ENCODE peak calls at places on chromosomes 2 and 18, in seven cellular contexts. O is PC-9; M is HCT116; A is CD8-positive, alpha-beta T cell; G is psoas muscle; J is esophagus squamous epithelium; Q is lower lobe of right lung. V is an unnamed sample. For H3K27me3, the result is how much of the 10 kb centered on the place peaks cover.

GRCh38 chr2:119751706-119752105 is 8.0 kb upstream of the PTPN4 start:
- DNase-seq in M (no peak), A (no peak), J (no peak), G (no peak), Q (no peak), O (no peak), V (no peak)

GRCh38 chr2:2226326-2226725 is 104.7 kb downstream of the MYT1L start:
- DNase-seq in Q (no peak), A (no peak), G (no peak), O (no peak), J (no peak), M (no peak), V (no peak)

GRCh38 chr18:63365909-63366269 is 1.1 kb downstream of the KDSR start:
- DNase-seq in Q (no peak), J (no peak), M (no peak), O (no peak), A (no peak), G (no peak), V (no peak)

GRCh38 chr2:101546376-101547058 is 71.6 kb upstream of the RFX8 start:
- DNase-seq in J (no peak), A (no peak), O (peak), G (no peak), Q (no peak), M (peak), V (no peak)

GRCh38 chr2:177147093-177147694 is 65.4 kb upstream of the HNRNPA3 start:
- DNase-seq in A (peak), Q (no peak), M (no peak), J (no peak), G (no peak), O (peak), V (no peak)

GRCh38 chr18:5571592-5571991 is 27.8 kb upstream of the EPB41L3 start:
- DNase-seq in O (no peak), Q (no peak), J (no peak), G (no peak), M (no peak), A (no peak), V (no peak)

GRCh38 chr2:216370961-216371633 is 1.2 kb downstream of the MARCHF4 start:
- DNase-seq in M (no peak), Q (no peak), A (no peak), J (no peak), G (no peak), O (no peak), V (no peak)

GRCh38 chr2:27723372-27724144 is 48.0 kb upstream of the MRPL33 start:
- DNase-seq in O (peak), Q (peak), A (peak), M (peak), J (no peak), G (peak), V (peak)

GRCh38 chr2:188293601-188294482 is 2.2 kb downstream of the GULP1 start:
- DNase-seq in A (no peak), Q (peak), J (no peak), M (peak), G (peak), O (peak), V (no peak)

GRCh38 chr18:62420513-62421209 is 95.6 kb downstream of the TNFRSF11A start:
- DNase-seq in M (no peak), O (peak), Q (no peak), G (no peak), A (peak), J (no peak), V (no peak)

GRCh38 chr2:95076705-95077520 is 44.7 kb downstream of the MRPS5 start:
- DNase-seq in Q (peak), O (peak), A (peak), M (peak), J (no peak), G (peak), V (no peak)

GRCh38 chr2:120736202-120736954 is 710 bp downstream of the GLI2 start:
- DNase-seq in A (no peak), M (no peak), G (no peak), J (no peak), O (no peak), Q (no peak), V (no peak)

GRCh38 chr18:12904012-12904516 is 20.0 kb upstream of the PTPN2 start:
- DNase-seq in M (no peak), A (no peak), J (no peak), Q (no peak), G (peak), O (no peak), V (no peak)

GRCh38 chr2:134178109-134178877 is 75.6 kb upstream of the MGAT5 start:
- DNase-seq in M (no peak), J (no peak), G (no peak), O (no peak), A (no peak), Q (no peak), V (no peak)

GRCh38 chr2:65390134-65390533 is 42.3 kb downstream of the SPRED2 start:
- DNase-seq in G (no peak), A (no peak), J (no peak), M (no peak), O (no peak), Q (no peak), V (no peak)

GRCh38 chr2:48092846-48093498 is 186.7 kb upstream of the FBXO11 start:
- DNase-seq in M (no peak), A (no peak), O (no peak), G (no peak), J (no peak), Q (no peak), V (no peak)

GRCh38 chr2:204849887-204850286 is 304.6 kb downstream of the PARD3B start:
- DNase-seq in G (no peak), Q (no peak), A (no peak), M (no peak), O (peak), J (no peak), V (no peak)

GRCh38 chr2:74751981-74752808 is 81.7 kb upstream of the HK2 start:
- DNase-seq in A (no peak), O (no peak), J (no peak), M (no peak), G (no peak), Q (no peak), V (no peak)

GRCh38 chr2:232951181-232951580 is 61.9 kb downstream of the NGEF start:
- DNase-seq in J (no peak), G (no peak), Q (no peak), M (no peak), O (no peak), A (no peak), V (no peak)

GRCh38 chr18:13374468-13375301 is 156.1 kb downstream of the LDLRAD4 start:
- DNase-seq in G (no peak), A (no peak), M (no peak), J (no peak), O (no peak), Q (no peak), V (no peak)

GRCh38 chr2:30871980-30872789 is 64.9 kb upstream of the CAPN13 start:
- DNase-seq in O (peak), M (no peak), A (no peak), J (no peak), Q (no peak), G (no peak), V (no peak)

GRCh38 chr2:9782197-9782719 is 61.0 kb upstream of the TAF1B start:
- DNase-seq in O (peak), G (no peak), J (no peak), Q (peak), M (no peak), A (peak), V (no peak)

GRCh38 chr18:25434771-25435461 is 83.0 kb upstream of the ZNF521 start:
- DNase-seq in G (no peak), Q (no peak), A (no peak), M (no peak), J (no peak), O (no peak), V (no peak)

GRCh38 chr2:70280242-70280798 is 13.2 kb downstream of the SNRPG start:
- DNase-seq in A (no peak), G (no peak), Q (no peak), J (no peak), O (no peak), M (no peak), V (no peak)

GRCh38 chr2:235668782-235669181 is 174.9 kb downstream of the AGAP1 start:
- DNase-seq in M (no peak), O (no peak), Q (no peak), A (no peak), G (no peak), J (no peak), V (no peak)

GRCh38 chr2:51511002-51511401 is 479.1 kb upstream of the NRXN1 start:
- DNase-seq in A (no peak), J (no peak), M (no peak), O (no peak), Q (no peak), G (no peak), V (no peak)

GRCh38 chr2:239706407-239706806 is 305.6 kb upstream of the HDAC4 start:
- DNase-seq in Q (peak), O (no peak), J (no peak), G (no peak), A (no peak), M (no peak), V (no peak)

GRCh38 chr2:69366-70344 is 23.4 kb upstream of the FAM110C start:
- DNase-seq in M (no peak), Q (no peak), A (no peak), O (peak), J (no peak), G (no peak), V (no peak)

GRCh38 chr2:209757200-209757599 is 14.4 kb upstream of the UNC80 start:
- DNase-seq in G (no peak), M (no peak), A (no peak), O (no peak), J (no peak), Q (no peak), V (no peak)

DNA sequence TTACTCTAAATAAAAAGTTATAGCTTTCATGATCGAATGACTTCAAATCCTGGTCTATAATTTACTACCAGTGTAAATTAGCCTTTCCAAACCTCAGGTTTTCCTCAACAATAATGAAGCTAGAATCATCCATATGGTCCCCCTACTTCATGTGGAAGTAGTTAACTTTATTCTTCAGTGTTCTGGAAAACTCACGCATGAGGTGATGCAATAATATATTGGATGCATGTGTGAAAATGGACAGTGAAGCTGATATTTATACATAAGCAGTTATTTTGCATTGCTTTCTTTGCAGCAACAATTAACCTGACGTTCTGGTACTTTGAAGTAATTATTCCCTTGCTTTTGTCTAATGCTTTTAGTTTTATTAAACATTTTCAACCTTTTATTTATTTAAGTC is 18.6 kb upstream of the UNC80 start:
- DNase-seq in O (no peak), G (no peak), Q (no peak), J (no peak), A (no peak), M (no peak), V (no peak)
- H3K27me3 ChIP-seq in O (under half), G (under half), Q (under half), J (under half), A (under half), M (under half), V (under half)

GRCh38 chr2:164014791-164015190 is 279.0 kb upstream of the FIGN start:
- DNase-seq in Q (no peak), G (no peak), O (no peak), M (no peak), J (no peak), A (no peak), V (no peak)

GRCh38 chr2:164009801-164010337 is 274.1 kb upstream of the FIGN start:
- DNase-seq in G (no peak), A (no peak), O (no peak), M (no peak), J (no peak), Q (no peak), V (no peak)

GRCh38 chr2:164015328-164016123 is 279.7 kb upstream of the FIGN start:
- DNase-seq in M (no peak), A (no peak), J (no peak), O (no peak), G (peak), Q (no peak), V (no peak)

GRCh38 chr2:164008752-164009151 is 272.9 kb upstream of the FIGN start:
- DNase-seq in G (no peak), J (no peak), O (no peak), Q (no peak), A (no peak), M (no peak), V (no peak)

GRCh38 chr2:164014068-164014577 is 278.3 kb upstream of the FIGN start:
- DNase-seq in O (no peak), G (peak), Q (no peak), M (no peak), J (no peak), A (no peak), V (no peak)
- H3K27ac ChIP-seq in O (no peak), G (no peak), Q (no peak), M (no peak), J (no peak), A (no peak), V (no peak)

GRCh38 chr2:229159405-229159804 is 111.7 kb downstream of the PID1 start:
- DNase-seq in A (no peak), O (no peak), G (no peak), M (no peak), J (no peak), Q (no peak), V (no peak)
- H3K27me3 ChIP-seq in A (under half), O (under half), G (under half), M (under half), J (under half), Q (under half), V (under half)

GRCh38 chr2:40400336-40400953 is 51.4 kb downstream of the SLC8A1 start:
- DNase-seq in Q (no peak), M (no peak), A (no peak), G (no peak), O (no peak), J (no peak), V (no peak)
- H3K27ac ChIP-seq in Q (no peak), M (no peak), A (no peak), G (no peak), O (no peak), J (no peak), V (no peak)

DNA sequence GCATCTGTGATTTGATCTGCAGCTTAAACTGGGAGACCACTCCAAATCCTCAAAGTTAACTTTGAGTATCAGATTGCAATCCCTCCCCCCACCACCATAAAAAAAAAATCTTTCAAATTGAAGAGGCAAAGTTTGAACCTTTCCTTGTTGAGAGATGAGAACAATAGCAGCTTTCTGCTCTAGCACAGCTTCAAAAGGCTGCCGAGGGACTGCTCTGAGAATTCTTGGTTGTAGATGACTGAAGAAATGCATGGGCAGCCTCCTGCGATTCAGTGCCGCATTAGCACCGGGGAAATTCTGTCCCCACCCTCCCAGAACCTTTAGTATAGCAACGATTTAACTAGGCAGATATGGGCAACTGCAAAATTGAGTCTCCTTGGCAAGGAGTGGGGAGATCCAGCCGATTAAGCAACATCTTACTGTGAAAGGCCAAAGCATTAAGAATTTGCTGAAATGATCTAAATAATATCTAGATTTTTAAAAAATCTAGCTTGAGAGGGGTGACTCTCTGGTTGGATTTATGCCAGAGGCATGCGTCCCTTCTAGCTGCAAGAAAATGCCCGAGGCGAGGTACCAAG is 3.9 kb upstream of the SP5 start:
- DNase-seq in G (no peak), M (no peak), O (no peak), A (no peak), J (no peak), Q (no peak), V (no peak)
- H3K27me3 ChIP-seq in G (half or more), M (under half), O (under half), A (under half), J (half or more), Q (under half), V (half or more)

DNA sequence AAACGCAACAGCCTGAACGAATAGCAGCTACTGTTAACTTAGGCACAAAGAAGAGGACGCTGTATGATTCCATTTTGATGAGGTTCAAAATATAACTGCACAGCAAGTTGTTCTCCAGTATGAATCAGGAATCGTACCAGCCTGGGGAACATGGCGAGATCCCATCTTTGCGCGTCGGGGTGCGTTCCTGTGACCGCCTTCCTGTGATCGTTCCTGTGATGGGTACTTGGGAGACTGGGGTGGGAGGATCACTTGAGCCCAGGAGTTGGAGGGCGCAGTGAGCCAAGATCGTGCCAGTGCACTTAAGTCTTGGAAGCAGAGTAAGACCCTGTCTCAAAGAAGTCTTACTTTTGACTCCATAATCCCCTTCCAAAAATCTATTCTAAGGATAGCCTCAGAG is 951 bp upstream of the WDR33 start:
- DNase-seq in M (no peak), O (peak), G (no peak), J (no peak), A (no peak), Q (no peak), V (no peak)
- H3K27ac ChIP-seq in M (no peak), O (no peak), G (peak), J (peak), A (no peak), Q (peak), V (no peak)

DNA sequence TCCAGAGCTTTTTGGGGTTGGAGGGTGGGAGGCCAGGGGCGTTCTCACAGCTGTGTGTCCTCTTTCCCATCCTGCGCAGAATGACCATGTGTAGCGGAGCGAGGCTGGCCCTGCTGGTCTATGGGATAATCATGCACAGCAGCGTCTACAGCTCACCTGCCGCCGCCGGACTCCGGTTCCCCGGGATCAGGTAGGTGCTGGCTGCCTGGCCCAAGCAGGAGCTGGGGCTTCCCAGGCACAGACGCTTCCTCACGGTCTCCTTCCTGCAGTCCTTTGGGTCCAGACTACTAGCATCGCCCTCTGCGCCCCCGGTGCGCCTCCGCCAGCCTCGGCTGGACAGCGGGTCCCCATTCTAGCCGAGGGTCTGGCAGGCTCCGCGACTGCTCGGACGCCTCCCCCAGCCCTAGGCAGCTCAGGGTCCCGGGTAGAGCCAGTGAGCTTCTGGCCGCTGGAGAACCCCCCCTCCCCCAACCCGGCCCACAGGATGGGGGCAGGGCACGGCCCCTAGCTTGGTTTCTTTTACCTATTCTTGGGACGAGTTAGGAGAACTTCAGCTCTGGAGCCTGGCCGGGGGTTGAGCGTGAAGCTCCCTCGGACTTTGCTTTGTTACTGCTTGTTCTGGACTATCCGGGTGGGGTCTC is 756 bp downstream of the ADCYAP1 start:
- DNase-seq in O (no peak), J (no peak), G (no peak), A (no peak), Q (no peak), M (no peak), V (no peak)
- H3K27me3 ChIP-seq in O (under half), J (half or more), G (half or more), A (under half), Q (half or more), M (under half), V (half or more)

DNA sequence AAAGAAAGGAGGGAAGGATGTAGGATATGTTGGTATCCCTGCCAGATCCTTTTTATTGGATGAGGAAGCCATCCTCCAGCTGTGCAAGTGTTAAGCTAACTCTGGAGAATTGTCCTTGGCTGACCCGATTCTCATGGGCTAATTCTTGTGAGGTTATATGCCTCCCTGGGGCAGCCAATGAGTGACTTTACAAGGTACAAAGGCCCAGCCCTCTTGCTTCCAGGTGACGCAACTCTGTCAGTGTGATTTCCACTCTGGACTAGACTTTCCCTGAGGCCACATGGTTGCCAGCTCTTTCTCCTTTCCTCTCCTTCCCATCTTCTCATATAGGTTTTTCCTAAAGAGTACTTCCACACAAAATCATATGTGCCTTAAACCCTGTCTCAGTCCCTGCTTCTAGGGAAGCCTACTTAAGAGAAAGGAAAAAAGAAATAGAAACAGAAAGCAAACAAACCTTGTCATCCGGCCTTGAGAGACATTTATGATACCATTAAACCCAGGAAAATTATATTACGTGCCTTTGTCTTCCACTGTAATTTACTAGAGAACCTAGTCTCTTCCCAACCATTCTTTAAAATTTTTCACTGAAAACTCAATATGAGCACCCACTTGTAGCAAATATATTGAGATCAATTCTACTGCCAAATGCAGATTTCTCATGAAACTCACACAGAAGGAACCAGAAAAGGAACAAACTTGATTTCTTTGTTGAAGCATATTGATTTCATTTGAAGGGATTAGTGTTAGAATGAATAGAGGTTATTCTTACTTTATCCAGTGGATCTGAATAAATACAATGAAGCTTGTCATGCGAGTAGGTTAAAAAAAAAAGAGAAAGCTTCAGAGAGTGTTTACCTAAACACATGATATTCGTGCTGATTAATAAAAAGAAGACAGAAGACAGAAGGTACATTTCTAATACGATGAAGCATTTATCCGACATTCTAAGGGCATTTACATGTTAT is 226.4 kb upstream of the ZSWIM2 start:
- DNase-seq in Q (no peak), A (no peak), G (no peak), J (no peak), M (no peak), O (no peak), V (no peak)
- H3K27ac ChIP-seq in Q (peak), A (no peak), G (no peak), J (no peak), M (no peak), O (no peak), V (no peak)

GRCh38 chr2:110827518-110827917 is 95.1 kb downstream of the ACOXL start:
- DNase-seq in Q (no peak), M (no peak), G (no peak), J (no peak), A (no peak), O (no peak), V (no peak)
- H3K27me3 ChIP-seq in Q (under half), M (under half), G (under half), J (under half), A (under half), O (under half), V (under half)

V was measured in AG04450.